ENCODE peak calls at places on chromosome 10, in seven cellular contexts. One of them, this sample, is unnamed. For H3K4me1, the result is how much of the 10 kb centered on the place peaks cover.

GRCh38 chr10:79358811-79359210 is 11.5 kb downstream of the PPIF start:
- DNase-seq in RWPE2: no peak
- DNase-seq in prostate gland: no peak
- DNase-seq in heart right ventricle: no peak
- DNase-seq in psoas muscle: peak
- DNase-seq in OCI-LY7: no peak
- DNase-seq in ascending aorta: no peak
- DNase-seq in this sample: no peak

GRCh38 chr10:70863470-70864160 is 24.8 kb downstream of the PCBD1 start:
- DNase-seq in RWPE2: no peak
- DNase-seq in prostate gland: no peak
- DNase-seq in heart right ventricle: no peak
- DNase-seq in psoas muscle: no peak
- DNase-seq in OCI-LY7: no peak
- DNase-seq in ascending aorta: no peak
- DNase-seq in this sample: no peak

GRCh38 chr10:11787846-11788245 is 35.3 kb upstream of the PROSER2 start:
- DNase-seq in RWPE2: no peak
- DNase-seq in prostate gland: no peak
- DNase-seq in heart right ventricle: no peak
- DNase-seq in psoas muscle: no peak
- DNase-seq in OCI-LY7: no peak
- DNase-seq in ascending aorta: no peak
- DNase-seq in this sample: no peak

GRCh38 chr10:94155722-94156271 is 162.1 kb downstream of the PLCE1 start:
- DNase-seq in RWPE2: no peak
- DNase-seq in prostate gland: no peak
- DNase-seq in heart right ventricle: no peak
- DNase-seq in psoas muscle: no peak
- DNase-seq in OCI-LY7: no peak
- DNase-seq in ascending aorta: no peak
- DNase-seq in this sample: no peak

GRCh38 chr10:32149257-32149955 is 93.2 kb upstream of the KIF5B start:
- DNase-seq in RWPE2: no peak
- DNase-seq in prostate gland: no peak
- DNase-seq in heart right ventricle: no peak
- DNase-seq in psoas muscle: peak
- DNase-seq in OCI-LY7: no peak
- DNase-seq in ascending aorta: peak
- DNase-seq in this sample: no peak

GRCh38 chr10:113557389-113558321 is 4.8 kb downstream of the HABP2 start:
- DNase-seq in RWPE2: no peak
- DNase-seq in prostate gland: no peak
- DNase-seq in heart right ventricle: no peak
- DNase-seq in psoas muscle: no peak
- DNase-seq in OCI-LY7: no peak
- DNase-seq in ascending aorta: no peak
- DNase-seq in this sample: no peak

GRCh38 chr10:34638405-34639054 is 176.6 kb downstream of the PARD3 start:
- DNase-seq in RWPE2: no peak
- DNase-seq in prostate gland: peak
- DNase-seq in heart right ventricle: peak
- DNase-seq in psoas muscle: peak
- DNase-seq in OCI-LY7: peak
- DNase-seq in ascending aorta: no peak
- DNase-seq in this sample: peak

GRCh38 chr10:23362879-23363787 is 18.5 kb upstream of the C10orf67 start:
- DNase-seq in RWPE2: no peak
- DNase-seq in prostate gland: no peak
- DNase-seq in heart right ventricle: no peak
- DNase-seq in psoas muscle: no peak
- DNase-seq in OCI-LY7: peak
- DNase-seq in ascending aorta: no peak
- DNase-seq in this sample: no peak

GRCh38 chr10:119241066-119241465 is 33.7 kb downstream of the GRK5 start:
- DNase-seq in RWPE2: no peak
- DNase-seq in prostate gland: no peak
- DNase-seq in heart right ventricle: no peak
- DNase-seq in psoas muscle: no peak
- DNase-seq in OCI-LY7: no peak
- DNase-seq in ascending aorta: no peak
- DNase-seq in this sample: no peak

GRCh38 chr10:6738464-6738824 is 158.4 kb upstream of the PRKCQ start:
- DNase-seq in RWPE2: no peak
- DNase-seq in prostate gland: no peak
- DNase-seq in heart right ventricle: no peak
- DNase-seq in psoas muscle: no peak
- DNase-seq in OCI-LY7: no peak
- DNase-seq in ascending aorta: no peak
- DNase-seq in this sample: no peak

GRCh38 chr10:68327889-68328786 is 3.7 kb upstream of the HNRNPH3 start:
- DNase-seq in RWPE2: no peak
- DNase-seq in prostate gland: no peak
- DNase-seq in heart right ventricle: no peak
- DNase-seq in psoas muscle: no peak
- DNase-seq in OCI-LY7: peak
- DNase-seq in ascending aorta: no peak
- DNase-seq in this sample: peak

GRCh38 chr10:118096022-118096421 is 49.3 kb upstream of the RAB11FIP2 start:
- DNase-seq in RWPE2: no peak
- DNase-seq in prostate gland: no peak
- DNase-seq in heart right ventricle: no peak
- DNase-seq in psoas muscle: no peak
- DNase-seq in OCI-LY7: no peak
- DNase-seq in ascending aorta: no peak
- DNase-seq in this sample: peak

GRCh38 chr10:71971311-71971731 is 7.1 kb downstream of the CHST3 start:
- DNase-seq in RWPE2: no peak
- DNase-seq in prostate gland: peak
- DNase-seq in heart right ventricle: no peak
- DNase-seq in psoas muscle: no peak
- DNase-seq in OCI-LY7: no peak
- DNase-seq in ascending aorta: no peak
- DNase-seq in this sample: no peak

GRCh38 chr10:61974611-61975010 is 73.1 kb downstream of the ARID5B start:
- DNase-seq in RWPE2: no peak
- DNase-seq in prostate gland: no peak
- DNase-seq in heart right ventricle: peak
- DNase-seq in psoas muscle: peak
- DNase-seq in OCI-LY7: peak
- DNase-seq in ascending aorta: no peak
- DNase-seq in this sample: peak

GRCh38 chr10:119509909-119510451 is 32.5 kb downstream of the RGS10 start:
- DNase-seq in RWPE2: no peak
- DNase-seq in prostate gland: peak
- DNase-seq in heart right ventricle: peak
- DNase-seq in psoas muscle: peak
- DNase-seq in OCI-LY7: no peak
- DNase-seq in ascending aorta: no peak
- DNase-seq in this sample: no peak

GRCh38 chr10:26983156-26983555 is 117.1 kb downstream of the ANKRD26 start:
- DNase-seq in RWPE2: no peak
- DNase-seq in prostate gland: no peak
- DNase-seq in heart right ventricle: no peak
- DNase-seq in psoas muscle: no peak
- DNase-seq in OCI-LY7: no peak
- DNase-seq in ascending aorta: no peak
- DNase-seq in this sample: no peak

GRCh38 chr10:127899766-127900382 is 7.0 kb upstream of the PTPRE start:
- DNase-seq in RWPE2: no peak
- DNase-seq in prostate gland: no peak
- DNase-seq in heart right ventricle: no peak
- DNase-seq in psoas muscle: no peak
- DNase-seq in OCI-LY7: no peak
- DNase-seq in ascending aorta: no peak
- DNase-seq in this sample: no peak

GRCh38 chr10:85888004-85888403 is 478.6 kb downstream of the GRID1 start:
- DNase-seq in RWPE2: no peak
- DNase-seq in prostate gland: no peak
- DNase-seq in heart right ventricle: no peak
- DNase-seq in psoas muscle: no peak
- DNase-seq in OCI-LY7: no peak
- DNase-seq in ascending aorta: no peak
- DNase-seq in this sample: no peak

GRCh38 chr10:17454181-17454800 is at the start of gene ST8SIA6:
- DNase-seq in RWPE2: peak
- DNase-seq in prostate gland: peak
- DNase-seq in heart right ventricle: peak
- DNase-seq in psoas muscle: peak
- DNase-seq in OCI-LY7: no peak
- DNase-seq in ascending aorta: no peak
- DNase-seq in this sample: no peak

GRCh38 chr10:21528452-21529235 is 3.2 kb upstream of the SKIDA1 start:
- DNase-seq in RWPE2: no peak
- DNase-seq in prostate gland: no peak
- DNase-seq in heart right ventricle: no peak
- DNase-seq in psoas muscle: no peak
- DNase-seq in OCI-LY7: no peak
- DNase-seq in ascending aorta: no peak
- DNase-seq in this sample: peak

GRCh38 chr10:131860806-131861440 is 39.9 kb upstream of the PPP2R2D start:
- DNase-seq in RWPE2: no peak
- DNase-seq in prostate gland: no peak
- DNase-seq in heart right ventricle: no peak
- DNase-seq in psoas muscle: no peak
- DNase-seq in OCI-LY7: no peak
- DNase-seq in ascending aorta: no peak
- DNase-seq in this sample: no peak

GRCh38 chr10:69278446-69278963 is at the start of gene HK1:
- DNase-seq in RWPE2: no peak
- DNase-seq in prostate gland: no peak
- DNase-seq in heart right ventricle: no peak
- DNase-seq in psoas muscle: no peak
- DNase-seq in OCI-LY7: no peak
- DNase-seq in ascending aorta: no peak
- DNase-seq in this sample: no peak

GRCh38 chr10:71375954-71376353 is 20.8 kb upstream of the CDH23 start:
- DNase-seq in RWPE2: no peak
- DNase-seq in prostate gland: no peak
- DNase-seq in heart right ventricle: no peak
- DNase-seq in psoas muscle: no peak
- DNase-seq in OCI-LY7: no peak
- DNase-seq in ascending aorta: no peak
- DNase-seq in this sample: no peak

GRCh38 chr10:62903828-62904227 is 87.7 kb upstream of the EGR2 start:
- DNase-seq in RWPE2: no peak
- DNase-seq in prostate gland: no peak
- DNase-seq in heart right ventricle: no peak
- DNase-seq in psoas muscle: no peak
- DNase-seq in OCI-LY7: no peak
- DNase-seq in ascending aorta: no peak
- DNase-seq in this sample: no peak

GRCh38 chr10:129966370-129966769 is 2.3 kb upstream of the EBF3 start:
- DNase-seq in RWPE2: no peak
- DNase-seq in prostate gland: no peak
- DNase-seq in heart right ventricle: no peak
- DNase-seq in psoas muscle: no peak
- DNase-seq in OCI-LY7: no peak
- DNase-seq in ascending aorta: no peak
- DNase-seq in this sample: no peak

GRCh38 chr10:124740374-124741280 is 3.6 kb downstream of the FAM53B start:
- DNase-seq in RWPE2: no peak
- DNase-seq in prostate gland: peak
- DNase-seq in heart right ventricle: peak
- DNase-seq in psoas muscle: peak
- DNase-seq in OCI-LY7: peak
- DNase-seq in ascending aorta: no peak
- DNase-seq in this sample: peak

GRCh38 chr10:105358911-105359310 is 717.8 kb downstream of the SORCS3 start:
- DNase-seq in RWPE2: no peak
- DNase-seq in prostate gland: no peak
- DNase-seq in heart right ventricle: no peak
- DNase-seq in psoas muscle: no peak
- DNase-seq in OCI-LY7: no peak
- DNase-seq in ascending aorta: no peak
- DNase-seq in this sample: no peak

GRCh38 chr10:22420787-22421517 is 75.7 kb downstream of the SPAG6 start:
- DNase-seq in RWPE2: no peak
- DNase-seq in prostate gland: no peak
- DNase-seq in heart right ventricle: no peak
- DNase-seq in psoas muscle: no peak
- DNase-seq in OCI-LY7: peak
- DNase-seq in ascending aorta: no peak
- DNase-seq in this sample: no peak

GRCh38 chr10:90138844-90139243 is 437.5 kb downstream of the KIF20B start:
- DNase-seq in RWPE2: no peak
- DNase-seq in prostate gland: no peak
- DNase-seq in heart right ventricle: no peak
- DNase-seq in psoas muscle: no peak
- DNase-seq in OCI-LY7: peak
- DNase-seq in ascending aorta: no peak
- DNase-seq in this sample: peak

GRCh38 chr10:556971-557370 is 132.5 kb downstream of the DIP2C start:
- DNase-seq in RWPE2: no peak
- DNase-seq in prostate gland: no peak
- DNase-seq in heart right ventricle: no peak
- DNase-seq in psoas muscle: no peak
- DNase-seq in OCI-LY7: no peak
- DNase-seq in ascending aorta: no peak
- DNase-seq in this sample: no peak
- H3K4me1 ChIP-seq in RWPE2: under half
- H3K4me1 ChIP-seq in prostate gland: under half
- H3K4me1 ChIP-seq in heart right ventricle: under half
- H3K4me1 ChIP-seq in psoas muscle: under half
- H3K4me1 ChIP-seq in OCI-LY7: under half
- H3K4me1 ChIP-seq in ascending aorta: under half
- H3K4me1 ChIP-seq in this sample: under half

DNA sequence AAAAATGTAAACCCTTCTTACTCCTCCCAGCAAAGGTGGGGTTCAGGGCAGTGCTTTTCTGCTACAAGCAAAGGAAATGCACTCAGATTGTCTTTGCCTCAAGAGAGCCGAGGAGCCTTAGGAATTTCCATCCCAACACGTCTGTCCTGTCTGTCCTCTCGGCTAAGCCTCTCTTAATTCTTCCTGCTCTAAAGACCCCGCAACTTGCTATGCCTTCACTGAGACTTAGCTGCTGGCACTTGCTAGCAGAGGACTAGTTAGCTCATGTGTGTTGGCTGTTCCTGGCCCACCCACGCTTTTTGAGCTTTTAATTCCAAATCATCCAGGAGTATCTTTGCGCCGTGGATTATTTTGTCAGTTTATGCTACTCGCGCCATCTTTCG is 481 bp upstream of the NPM3 start:
- DNase-seq in RWPE2: no peak
- DNase-seq in prostate gland: no peak
- DNase-seq in heart right ventricle: no peak
- DNase-seq in psoas muscle: no peak
- DNase-seq in OCI-LY7: no peak
- DNase-seq in ascending aorta: no peak
- DNase-seq in this sample: no peak
- H3K4me3 ChIP-seq in RWPE2: peak
- H3K4me3 ChIP-seq in prostate gland: peak
- H3K4me3 ChIP-seq in heart right ventricle: peak
- H3K4me3 ChIP-seq in psoas muscle: peak
- H3K4me3 ChIP-seq in OCI-LY7: peak
- H3K4me3 ChIP-seq in ascending aorta: peak
- H3K4me3 ChIP-seq in this sample: peak

GRCh38 chr10:102654566-102654965 is 10.3 kb downstream of the TRIM8 start:
- DNase-seq in RWPE2: peak
- DNase-seq in prostate gland: no peak
- DNase-seq in heart right ventricle: no peak
- DNase-seq in psoas muscle: peak
- DNase-seq in OCI-LY7: no peak
- DNase-seq in ascending aorta: no peak
- DNase-seq in this sample: no peak
- H3K4me1 ChIP-seq in RWPE2: under half
- H3K4me1 ChIP-seq in prostate gland: under half
- H3K4me1 ChIP-seq in heart right ventricle: half or more
- H3K4me1 ChIP-seq in psoas muscle: under half
- H3K4me1 ChIP-seq in OCI-LY7: half or more
- H3K4me1 ChIP-seq in ascending aorta: under half
- H3K4me1 ChIP-seq in this sample: under half

GRCh38 chr10:96124230-96125141 is 5.6 kb upstream of the ZNF518A start:
- DNase-seq in RWPE2: no peak
- DNase-seq in prostate gland: no peak
- DNase-seq in heart right ventricle: no peak
- DNase-seq in psoas muscle: no peak
- DNase-seq in OCI-LY7: peak
- DNase-seq in ascending aorta: no peak
- DNase-seq in this sample: peak
- H3K4me3 ChIP-seq in RWPE2: peak
- H3K4me3 ChIP-seq in prostate gland: no peak
- H3K4me3 ChIP-seq in heart right ventricle: no peak
- H3K4me3 ChIP-seq in psoas muscle: no peak
- H3K4me3 ChIP-seq in OCI-LY7: peak
- H3K4me3 ChIP-seq in ascending aorta: no peak
- H3K4me3 ChIP-seq in this sample: peak

This sample was measured in HAP-1.